ENCODE peak calls at places on chromosomes 12 and 14, in five cellular contexts. One of them, this sample, is unnamed.

GRCh38 chr12:6602526-6602925 is 4.7 kb downstream of the CHD4 start:
- DNase-seq in RWPE1: no peak
- DNase-seq in coronary artery: no peak
- DNase-seq in H9: no peak
- DNase-seq in astrocyte: no peak
- DNase-seq in this sample: no peak

GRCh38 chr12:14664434-14665023 is 31.9 kb downstream of the GUCY2C start:
- DNase-seq in coronary artery: no peak
- DNase-seq in astrocyte: peak; percentile 1
- DNase-seq in RWPE1: peak; percentile 30
- DNase-seq in H9: no peak
- DNase-seq in this sample: no peak

GRCh38 chr12:82627799-82628198 is 58.9 kb upstream of the TMTC2 start:
- DNase-seq in coronary artery: no peak
- DNase-seq in RWPE1: peak; percentile 32
- DNase-seq in H9: peak; percentile 46
- DNase-seq in astrocyte: peak; percentile 14
- DNase-seq in this sample: no peak

GRCh38 chr12:107091989-107092641 is 1.2 kb downstream of the CRY1 start:
- DNase-seq in H9: peak; percentile 73
- DNase-seq in coronary artery: no peak
- DNase-seq in RWPE1: peak; percentile 74
- DNase-seq in astrocyte: peak; percentile 91
- DNase-seq in this sample: no peak

GRCh38 chr12:8678661-8679111 is 16.1 kb upstream of the MFAP5 start:
- DNase-seq in astrocyte: peak; percentile 93
- DNase-seq in RWPE1: peak; percentile 87
- DNase-seq in H9: no peak
- DNase-seq in coronary artery: no peak
- DNase-seq in this sample: no peak

GRCh38 chr12:57135939-57136338 is 7.7 kb downstream of the LRP1 start:
- DNase-seq in coronary artery: no peak
- DNase-seq in H9: peak; percentile 49
- DNase-seq in astrocyte: no peak
- DNase-seq in RWPE1: no peak
- DNase-seq in this sample: no peak

GRCh38 chr12:64240781-64241180 is 18.7 kb upstream of the KICS2 start:
- DNase-seq in H9: no peak
- DNase-seq in astrocyte: no peak
- DNase-seq in RWPE1: no peak
- DNase-seq in coronary artery: no peak
- DNase-seq in this sample: no peak

GRCh38 chr14:103271189-103271588 is 62.8 kb upstream of the EIF5 start:
- DNase-seq in astrocyte: no peak
- DNase-seq in RWPE1: no peak
- DNase-seq in H9: no peak
- DNase-seq in coronary artery: no peak
- DNase-seq in this sample: no peak

GRCh38 chr12:121239704-121240420 is 29.9 kb downstream of the P2RX4 start:
- DNase-seq in coronary artery: no peak
- DNase-seq in H9: no peak
- DNase-seq in RWPE1: no peak
- DNase-seq in astrocyte: no peak
- DNase-seq in this sample: no peak

GRCh38 chr12:68317047-68317667 is 15.0 kb downstream of the MDM1 start:
- DNase-seq in RWPE1: peak; percentile 16
- DNase-seq in coronary artery: no peak
- DNase-seq in astrocyte: no peak
- DNase-seq in H9: no peak
- DNase-seq in this sample: no peak

GRCh38 chr12:76399040-76399439 is 50.8 kb upstream of the BBS10 start:
- DNase-seq in RWPE1: no peak
- DNase-seq in coronary artery: no peak
- DNase-seq in astrocyte: no peak
- DNase-seq in H9: no peak
- DNase-seq in this sample: no peak

GRCh38 chr12:112559784-112560183 is 141.0 kb downstream of the PTPN11 start:
- DNase-seq in RWPE1: no peak
- DNase-seq in H9: no peak
- DNase-seq in astrocyte: no peak
- DNase-seq in coronary artery: no peak
- DNase-seq in this sample: no peak

GRCh38 chr14:38500125-38500524 is 244.2 kb upstream of the CLEC14A start:
- DNase-seq in coronary artery: no peak
- DNase-seq in astrocyte: no peak
- DNase-seq in H9: no peak
- DNase-seq in RWPE1: no peak
- DNase-seq in this sample: no peak

GRCh38 chr12:115798309-115798917 is 479.1 kb downstream of the MED13L start:
- DNase-seq in astrocyte: no peak
- DNase-seq in coronary artery: no peak
- DNase-seq in H9: no peak
- DNase-seq in RWPE1: no peak
- DNase-seq in this sample: no peak

GRCh38 chr14:91282954-91283645 is 38.6 kb upstream of the GPR68 start:
- DNase-seq in astrocyte: no peak
- DNase-seq in RWPE1: no peak
- DNase-seq in coronary artery: no peak
- DNase-seq in H9: no peak
- DNase-seq in this sample: no peak

GRCh38 chr12:6322969-6323339 is 12.5 kb downstream of the PLEKHG6 start:
- DNase-seq in astrocyte: no peak
- DNase-seq in RWPE1: no peak
- DNase-seq in coronary artery: no peak
- DNase-seq in H9: no peak
- DNase-seq in this sample: no peak

GRCh38 chr12:119182701-119183493 is 4.2 kb downstream of the HSPB8 start:
- DNase-seq in H9: no peak
- DNase-seq in RWPE1: no peak
- DNase-seq in coronary artery: no peak
- DNase-seq in astrocyte: peak; percentile 64
- DNase-seq in this sample: no peak

GRCh38 chr12:65946821-65947220 is 122.5 kb downstream of the HMGA2 start:
- DNase-seq in H9: no peak
- DNase-seq in coronary artery: no peak
- DNase-seq in RWPE1: no peak
- DNase-seq in astrocyte: no peak
- DNase-seq in this sample: no peak

GRCh38 chr14:103074699-103075341 is 9.2 kb upstream of the LBHD2 start:
- DNase-seq in H9: peak; percentile 69
- DNase-seq in astrocyte: no peak
- DNase-seq in coronary artery: no peak
- DNase-seq in RWPE1: no peak
- DNase-seq in this sample: no peak

GRCh38 chr14:67583711-67584644 is 16.1 kb downstream of the PIGH start:
- DNase-seq in H9: no peak
- DNase-seq in RWPE1: peak; percentile 77
- DNase-seq in astrocyte: peak; percentile 20
- DNase-seq in coronary artery: no peak
- DNase-seq in this sample: no peak

GRCh38 chr12:66447643-66448042 is 145.3 kb downstream of the HELB start:
- DNase-seq in coronary artery: no peak
- DNase-seq in RWPE1: no peak
- DNase-seq in astrocyte: no peak
- DNase-seq in H9: no peak
- DNase-seq in this sample: no peak

GRCh38 chr12:76558684-76559276 is 791 bp downstream of the OSBPL8 start:
- DNase-seq in astrocyte: peak; percentile 23
- DNase-seq in coronary artery: no peak
- DNase-seq in H9: peak; percentile 57
- DNase-seq in RWPE1: peak; percentile 26
- DNase-seq in this sample: peak; percentile 7

GRCh38 chr14:51327376-51327775 is 87.3 kb downstream of the TMX1 start:
- DNase-seq in coronary artery: no peak
- DNase-seq in H9: no peak
- DNase-seq in RWPE1: no peak
- DNase-seq in astrocyte: peak; percentile 36
- DNase-seq in this sample: no peak

GRCh38 chr12:1282670-1283361 is 291.8 kb downstream of the ERC1 start:
- DNase-seq in coronary artery: no peak
- DNase-seq in astrocyte: no peak
- DNase-seq in H9: no peak
- DNase-seq in RWPE1: no peak
- DNase-seq in this sample: no peak

GRCh38 chr12:92193846-92194245 is 48.2 kb upstream of the BTG1 start:
- DNase-seq in RWPE1: no peak
- DNase-seq in astrocyte: no peak
- DNase-seq in H9: no peak
- DNase-seq in coronary artery: no peak
- DNase-seq in this sample: no peak

GRCh38 chr14:55301722-55302121 is 30.5 kb downstream of the FBXO34 start:
- DNase-seq in astrocyte: peak; percentile 63
- DNase-seq in RWPE1: peak; percentile 36
- DNase-seq in coronary artery: no peak
- DNase-seq in H9: no peak
- DNase-seq in this sample: no peak

GRCh38 chr14:55302367-55302766 is 31.1 kb downstream of the FBXO34 start:
- DNase-seq in RWPE1: no peak
- DNase-seq in astrocyte: no peak
- DNase-seq in coronary artery: no peak
- DNase-seq in H9: no peak
- DNase-seq in this sample: no peak

GRCh38 chr14:55294603-55295002 is 23.4 kb downstream of the FBXO34 start:
- DNase-seq in RWPE1: no peak
- DNase-seq in astrocyte: no peak
- DNase-seq in H9: no peak
- DNase-seq in coronary artery: no peak
- DNase-seq in this sample: no peak

GRCh38 chr14:55298423-55298822 is 27.2 kb downstream of the FBXO34 start:
- DNase-seq in astrocyte: no peak
- DNase-seq in H9: no peak
- DNase-seq in coronary artery: no peak
- DNase-seq in RWPE1: no peak
- DNase-seq in this sample: no peak

DNA sequence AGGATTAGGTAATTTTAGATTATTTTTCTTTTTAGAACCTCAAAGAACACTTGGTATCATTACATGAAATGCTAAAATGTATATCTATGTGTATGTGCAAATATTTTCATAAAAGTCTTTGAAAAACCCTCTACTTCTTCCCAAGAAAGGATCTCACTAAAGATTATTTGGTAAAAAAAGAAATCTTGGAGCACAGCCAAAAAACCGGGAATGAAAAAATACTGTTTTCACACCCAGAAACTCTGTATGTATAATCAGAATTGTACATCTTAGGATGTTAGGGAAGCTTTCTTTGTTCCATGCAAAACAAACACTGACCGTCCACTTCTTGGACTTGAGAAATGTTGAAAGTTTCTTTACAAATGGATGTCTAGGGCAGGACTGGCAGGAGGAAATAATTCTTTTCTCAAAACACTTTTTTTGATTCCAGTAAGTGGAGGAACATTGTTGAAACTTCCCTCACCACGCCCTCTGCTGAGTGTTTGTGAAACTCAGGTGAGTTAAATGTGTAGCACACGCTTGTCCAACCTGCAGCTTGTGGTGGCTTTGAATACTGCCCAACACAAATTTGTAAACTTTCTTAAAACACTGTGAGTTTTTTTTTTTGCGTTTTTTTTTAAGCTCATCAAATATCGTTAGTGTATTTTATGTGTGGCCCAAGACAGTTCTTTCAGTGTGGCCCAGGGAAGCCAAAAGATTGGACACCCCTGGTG is 26.5 kb downstream of the FBXO34 start:
- DNase-seq in RWPE1: peak; percentile 40
- DNase-seq in astrocyte: no peak
- DNase-seq in coronary artery: no peak
- DNase-seq in H9: no peak
- DNase-seq in this sample: no peak
- TF ChIP-seq CTCF in RWPE1: no peak
- TF ChIP-seq CTCF in astrocyte: no peak
- TF ChIP-seq CTCF in coronary artery: no peak
- TF ChIP-seq CTCF in H9: peak; percentile 26
- TF ChIP-seq CTCF in this sample: no peak

GRCh38 chr12:95349291-95349690 is 124.7 kb upstream of the METAP2 start:
- DNase-seq in RWPE1: no peak
- DNase-seq in astrocyte: no peak
- DNase-seq in H9: no peak
- DNase-seq in coronary artery: no peak
- DNase-seq in this sample: no peak

DNA sequence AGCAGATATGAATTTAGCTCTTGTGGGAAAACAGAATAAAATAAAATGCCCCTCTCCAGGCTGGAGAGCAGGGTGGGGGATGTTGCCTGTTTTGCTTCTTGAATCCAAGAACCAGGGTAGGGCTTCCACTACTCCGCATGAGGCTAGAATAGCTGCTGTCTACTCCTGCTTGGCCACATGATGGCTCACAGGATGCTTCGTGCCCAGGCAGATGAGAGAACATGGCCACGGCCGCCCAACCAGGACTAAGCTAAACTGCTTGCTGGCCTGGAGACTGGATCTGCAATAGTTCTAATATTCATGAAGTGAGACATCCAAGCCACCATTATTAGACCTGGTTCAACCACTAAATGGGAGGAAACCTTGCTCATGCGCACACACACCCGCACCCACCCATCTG is 122.2 kb upstream of the METAP2 start:
- DNase-seq in coronary artery: no peak
- DNase-seq in RWPE1: no peak
- DNase-seq in astrocyte: no peak
- DNase-seq in H9: no peak
- DNase-seq in this sample: no peak
- H3K27ac ChIP-seq in coronary artery: no peak overlapping the region
- H3K27ac ChIP-seq in RWPE1: no peak overlapping the region
- H3K27ac ChIP-seq in astrocyte: no peak overlapping the region
- H3K27ac ChIP-seq in H9: no peak overlapping the region
- H3K27ac ChIP-seq in this sample: no peak overlapping the region

DNA sequence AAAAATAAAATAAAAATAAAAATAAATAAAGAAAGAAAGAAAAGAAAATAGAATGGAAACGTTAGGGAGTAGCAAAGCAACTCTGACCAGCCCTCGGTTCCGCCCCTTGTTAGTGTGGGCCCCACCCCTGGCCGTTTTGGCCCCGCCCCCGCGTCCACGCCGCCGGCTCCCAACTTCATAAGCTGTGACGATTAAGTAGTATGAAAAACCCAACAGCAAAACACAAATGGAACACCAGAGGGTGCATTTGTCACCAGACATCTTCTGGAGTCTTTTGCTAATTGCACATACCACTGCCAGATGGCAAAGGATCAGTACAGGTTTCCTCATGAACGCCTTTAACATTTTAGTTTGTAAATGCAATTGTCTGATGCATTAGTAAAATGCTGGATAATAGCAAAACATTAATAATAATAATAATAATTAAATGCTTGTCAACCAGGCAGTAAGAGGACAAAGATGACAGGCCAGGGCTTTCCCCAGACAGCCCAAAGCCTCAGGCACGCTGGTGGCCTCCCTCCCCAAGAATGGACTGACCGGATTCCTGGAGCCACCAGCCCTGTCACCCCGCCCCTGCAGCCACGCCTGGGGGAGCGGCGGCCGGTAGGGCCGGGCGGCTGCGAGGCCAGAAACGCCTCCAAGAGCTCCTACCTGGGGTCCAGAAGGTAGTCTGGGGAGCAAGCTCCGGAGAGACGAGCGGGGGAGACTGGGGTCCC is 23.6 kb downstream of the HSP90AA1 start:
- DNase-seq in RWPE1: peak; percentile 85
- DNase-seq in astrocyte: peak; percentile 78
- DNase-seq in coronary artery: peak; percentile 88
- DNase-seq in H9: peak; percentile 68
- DNase-seq in this sample: peak; percentile 43
- TF ChIP-seq CTCF in RWPE1: peak; percentile 51
- TF ChIP-seq CTCF in astrocyte: peak; percentile 47
- TF ChIP-seq CTCF in coronary artery: no peak
- TF ChIP-seq CTCF in H9: peak; percentile 26
- TF ChIP-seq CTCF in this sample: peak; percentile 48

GRCh38 chr12:104740668-104741067 is 217.4 kb downstream of the SLC41A2 start:
- DNase-seq in H9: no peak
- DNase-seq in astrocyte: no peak
- DNase-seq in RWPE1: no peak
- DNase-seq in coronary artery: no peak
- DNase-seq in this sample: no peak
- H3K27ac ChIP-seq in H9: no peak overlapping the region
- H3K27ac ChIP-seq in astrocyte: no peak overlapping the region
- H3K27ac ChIP-seq in RWPE1: no peak overlapping the region
- H3K27ac ChIP-seq in coronary artery: no peak overlapping the region
- H3K27ac ChIP-seq in this sample: no peak overlapping the region